ENCODE peak calls at places on chromosomes 3 and 15, in six cellular contexts. O is retinal pigment epithelial cell, X is breast epithelium, Z is fibroblast of pulmonary artery, J is choroid plexus epithelial cell, Y is GM12865. B is an unnamed sample.

GRCh38 chr3:98982336-98982735 is 80.8 kb upstream of the DCBLD2 start:
- DNase-seq in J (peak; percentile 48), O (no peak), Y (no peak), X (no peak), Z (no peak), B (no peak)

GRCh38 chr3:30644615-30645014 is 38.2 kb downstream of the TGFBR2 start:
- DNase-seq in J (peak; percentile 89), X (peak; percentile 44), Y (peak; percentile 64), O (no peak), Z (peak; percentile 88), B (no peak)

GRCh38 chr15:83565553-83566159 is 88.3 kb upstream of the ADAMTSL3 start:
- DNase-seq in J (peak; percentile 60), Y (peak; percentile 44), X (no peak), Z (peak; percentile 46), O (no peak), B (no peak)

GRCh38 chr3:66693461-66693912 is 192.7 kb upstream of the LRIG1 start:
- DNase-seq in Z (peak; percentile 38), X (no peak), J (peak; percentile 73), O (peak; percentile 37), Y (no peak), B (no peak)

GRCh38 chr3:70400194-70400593 is 87.8 kb upstream of the MDFIC2 start:
- DNase-seq in Z (no peak), O (no peak), J (no peak), X (no peak), Y (peak; percentile 9), B (no peak)

GRCh38 chr3:172647823-172648222 is 63.0 kb downstream of the NCEH1 start:
- DNase-seq in Y (no peak), Z (no peak), O (no peak), X (peak; percentile 43), J (no peak), B (no peak)

GRCh38 chr3:89098964-89099585 is 8.3 kb upstream of the EPHA3 start:
- DNase-seq in O (no peak), Z (peak; percentile 71), J (peak; percentile 84), Y (peak; percentile 58), X (no peak), B (peak; percentile 16)

GRCh38 chr3:11638669-11639402 is 4.9 kb downstream of the VGLL4 start:
- DNase-seq in O (no peak), Z (peak; percentile 23), Y (no peak), X (peak; percentile 64), J (peak; percentile 29), B (no peak)

GRCh38 chr3:155495387-155495786 is 201.9 kb upstream of the STRIT1 start:
- DNase-seq in Y (peak; percentile 60), Z (no peak), X (no peak), J (no peak), O (no peak), B (peak; percentile 12)

GRCh38 chr15:66936864-66937245 is 128.5 kb upstream of the SMAD3 start:
- DNase-seq in X (no peak), Y (no peak), O (no peak), J (no peak), Z (no peak), B (no peak)

GRCh38 chr3:426056-426455 is 229.5 kb downstream of the CHL1 start:
- DNase-seq in J (no peak), X (no peak), Y (no peak), O (peak; percentile 29), Z (no peak), B (peak; percentile 57)

GRCh38 chr3:15794303-15794771 is 3.4 kb downstream of the ANKRD28 start:
- DNase-seq in O (no peak), Z (peak; percentile 77), X (no peak), J (peak; percentile 89), Y (peak; percentile 72), B (no peak)

GRCh38 chr3:5032844-5033243 is 53.6 kb downstream of the BHLHE40 start:
- DNase-seq in X (no peak), Z (no peak), J (no peak), Y (no peak), O (no peak), B (no peak)

GRCh38 chr3:58052373-58053273 is 44.4 kb downstream of the FLNB start:
- DNase-seq in J (peak; percentile 94), X (peak; percentile 57), Y (peak; percentile 14), Z (peak; percentile 95), O (peak; percentile 87), B (peak; percentile 92)

GRCh38 chr3:51706021-51706485 is 815 bp upstream of the GRM2 start:
- DNase-seq in O (no peak), Y (no peak), X (no peak), J (no peak), Z (no peak), B (no peak)

GRCh38 chr3:72474775-72475174 is 373.5 kb downstream of the SHQ1 start:
- DNase-seq in Y (peak; percentile 55), X (no peak), Z (no peak), O (no peak), J (no peak), B (no peak)

GRCh38 chr3:58529516-58530353 is 7.3 kb downstream of the ACOX2 start:
- DNase-seq in Z (peak; percentile 45), X (no peak), O (no peak), Y (peak; percentile 30), J (peak; percentile 59), B (no peak)

GRCh38 chr3:137761563-137762503 is 2.3 kb upstream of the SOX14 start:
- DNase-seq in Z (no peak), O (no peak), J (no peak), Y (no peak), X (no peak), B (no peak)

GRCh38 chr3:111165411-111165810 is 93.8 kb downstream of the NECTIN3 start:
- DNase-seq in Z (no peak), X (no peak), O (no peak), Y (no peak), J (no peak), B (no peak)

GRCh38 chr3:129286081-129286480 is 7.4 kb downstream of the HMCES start:
- DNase-seq in Z (no peak), J (no peak), Y (no peak), X (no peak), O (no peak), B (no peak)

GRCh38 chr15:26081758-26082068 is 218.6 kb upstream of the ATP10A start:
- DNase-seq in Z (no peak), O (no peak), X (no peak), Y (no peak), J (no peak), B (no peak)

GRCh38 chr3:139198929-139199328 is 144.9 kb upstream of the MRPS22 start:
- DNase-seq in Y (no peak), X (no peak), O (no peak), J (no peak), Z (no peak), B (no peak)

GRCh38 chr15:88874275-88874674 is 21.1 kb downstream of the HAPLN3 start:
- DNase-seq in Z (no peak), Y (no peak), X (no peak), J (no peak), O (no peak), B (no peak)

GRCh38 chr3:146469206-146470017 is at the start of gene PLSCR2:
- DNase-seq in X (peak; percentile 41), Y (peak; percentile 64), O (no peak), J (peak; percentile 47), Z (no peak), B (peak; percentile 4)

GRCh38 chr3:148800414-148800813 is 27.2 kb upstream of the CPB1 start:
- DNase-seq in J (no peak), X (no peak), O (no peak), Y (no peak), Z (no peak), B (no peak)

GRCh38 chr3:39631136-39631535 is 163.7 kb downstream of the MOBP start:
- DNase-seq in X (no peak), J (no peak), Z (no peak), O (no peak), Y (no peak), B (no peak)

GRCh38 chr15:67884514-67885225 is 44.8 kb upstream of the RNU6-1 start:
- DNase-seq in Y (peak; percentile 54), J (peak; percentile 90), X (peak; percentile 83), O (peak; percentile 56), Z (peak; percentile 85), B (no peak)

GRCh38 chr3:156751461-156752025 is 74.6 kb upstream of the LEKR1 start:
- DNase-seq in Y (no peak), X (peak; percentile 41), Z (peak; percentile 80), O (peak; percentile 51), J (peak; percentile 92), B (no peak)
- H3K4me3 ChIP-seq in Y (no peak overlapping the region), X (peak overlapping the region; percentile 50), Z (no peak overlapping the region), O (no peak overlapping the region), J (peak overlapping the region; percentile 30), B (no peak overlapping the region)

GRCh38 chr3:52777959-52778805 is 783 bp downstream of the ITIH1 start:
- DNase-seq in Y (no peak), J (no peak), X (peak; percentile 4), O (no peak), Z (no peak), B (no peak)
- TF ChIP-seq CTCF in Y (no peak), J (no peak), X (no peak), O (no peak), Z (no peak), B (no peak)

DNA sequence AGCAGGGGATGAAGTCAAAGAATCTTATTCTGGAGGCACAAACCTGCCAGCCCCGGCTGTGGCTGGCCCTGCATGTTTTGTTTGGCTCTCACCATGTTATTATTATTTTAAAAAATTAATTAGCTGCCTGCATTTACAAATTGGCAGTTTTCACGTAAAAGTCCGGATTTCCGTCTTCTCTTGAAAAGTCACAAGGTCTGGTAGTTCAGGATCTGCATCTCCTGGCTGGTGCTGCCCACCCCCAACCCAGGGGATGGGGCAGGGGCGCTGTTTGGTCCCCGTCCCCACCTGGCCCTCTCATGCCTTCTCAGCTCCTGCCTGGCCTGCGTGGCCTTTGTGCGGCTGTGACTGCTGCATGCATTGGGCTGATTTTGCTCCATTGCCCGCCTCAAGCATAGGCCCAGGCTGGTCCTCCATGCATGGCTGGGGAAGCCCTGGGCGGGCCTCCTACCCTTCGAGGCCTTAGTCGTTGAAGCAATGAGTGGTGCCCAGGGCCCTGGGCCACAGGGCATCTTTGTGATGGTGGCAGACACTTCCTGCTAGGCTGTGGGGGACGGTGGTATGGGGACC is 2.0 kb downstream of the FBLN2 start:
- DNase-seq in Y (no peak), Z (no peak), X (no peak), O (no peak), J (no peak), B (no peak)
- H3K4me3 ChIP-seq in Y (no peak overlapping the region), Z (no peak overlapping the region), X (peak overlapping the region; percentile 76), O (no peak overlapping the region), J (no peak overlapping the region), B (no peak overlapping the region)

DNA sequence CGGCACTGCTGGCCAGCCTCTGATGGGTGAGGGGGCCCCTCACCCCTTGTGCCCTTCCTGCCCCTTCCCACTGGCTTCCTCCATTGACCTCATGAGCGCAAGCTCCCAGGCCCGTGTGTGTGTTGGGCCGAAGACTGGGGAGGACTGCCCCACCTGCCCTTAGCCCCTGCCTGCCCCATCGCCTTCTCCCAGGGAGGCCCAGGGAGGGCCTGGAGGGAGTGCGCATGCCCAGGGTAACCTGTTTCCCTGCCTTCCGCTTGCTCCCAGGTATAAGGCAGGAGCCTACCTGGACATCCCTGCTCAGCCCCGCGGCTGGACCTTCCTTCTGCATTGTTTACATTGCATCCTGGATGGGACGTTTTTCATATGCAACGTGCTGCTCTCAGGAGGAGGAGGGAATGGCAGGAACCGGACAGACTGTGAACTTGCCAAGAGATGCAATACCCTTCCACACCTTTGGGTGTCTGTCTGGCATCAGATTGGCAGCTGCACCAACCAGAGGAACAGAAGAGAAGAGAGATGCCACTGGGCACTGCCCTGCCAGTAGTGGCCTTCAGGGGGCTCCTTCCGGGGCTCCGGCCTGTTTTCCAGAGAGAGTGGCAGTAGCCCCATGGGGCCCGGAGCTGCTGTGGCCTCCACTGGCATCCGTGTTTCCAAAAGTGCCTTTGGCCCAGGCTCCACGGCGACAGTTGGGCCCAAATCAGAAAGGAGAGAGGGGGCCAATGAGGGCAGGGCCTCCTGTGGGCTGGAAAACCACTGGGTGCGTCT is 8.8 kb downstream of the DLL4 start:
- DNase-seq in X (peak; percentile 50), Y (peak; percentile 37), Z (no peak), J (no peak), O (no peak), B (no peak)
- TF ChIP-seq CTCF in X (peak; percentile 22), Y (peak; percentile 15), Z (peak; percentile 12), J (peak; percentile 27), O (peak; percentile 44), B (peak; percentile 64)

B was measured in kidney epithelial cell.